ENCODE peak calls at places on chromosomes 11 and 22, in seven cellular contexts. Y is cardiac muscle cell; I is NCI-H2081; T is stimulated activated naive CD4-positive, alpha-beta T cell; S is cerebellum; P is T47D; M is SK-N-DZ. L is an unnamed sample.

GRCh38 chr22:49614966-49615965 is 212.4 kb downstream of the BRD1 start:
- DNase-seq in M (no peak), P (no peak), T (no peak), Y (no peak), I (no peak), S (no peak), L (no peak)

GRCh38 chr11:117299351-117300300 is 8.5 kb downstream of the BACE1-AS start:
- DNase-seq in M (peak), T (no peak), Y (no peak), P (no peak), S (no peak), I (no peak), L (no peak)

GRCh38 chr11:2084721-2085120 is 54.5 kb downstream of the IGF2 start:
- DNase-seq in Y (no peak), M (no peak), P (no peak), I (no peak), S (no peak), T (no peak), L (no peak)

GRCh38 chr22:22161924-22162851 is 82.4 kb upstream of the VPREB1 start:
- DNase-seq in P (no peak), I (no peak), Y (no peak), M (no peak), S (no peak), T (no peak), L (no peak)

GRCh38 chr11:83069441-83070043 is 2.2 kb downstream of the RAB30 start:
- DNase-seq in T (no peak), M (no peak), I (peak), Y (no peak), P (no peak), S (no peak), L (peak)

GRCh38 chr11:117919326-117920275 is 9.6 kb downstream of the TMPRSS13 start:
- DNase-seq in T (no peak), I (no peak), M (no peak), P (no peak), Y (no peak), S (no peak), L (no peak)

GRCh38 chr11:62020661-62021060 is 53.2 kb upstream of the FTH1 start:
- DNase-seq in M (no peak), T (no peak), P (no peak), S (no peak), Y (no peak), I (no peak), L (no peak)

GRCh38 chr11:119316017-119316728 is 757 bp downstream of the MCAM start:
- DNase-seq in I (peak), M (no peak), T (peak), S (peak), P (no peak), Y (peak), L (no peak)

GRCh38 chr11:72740562-72741428 is 11.4 kb downstream of the ARAP1 start:
- DNase-seq in M (no peak), T (no peak), Y (no peak), P (no peak), S (no peak), I (no peak), L (no peak)

GRCh38 chr11:82722236-82722635 is 11.4 kb downstream of the FAM181B start:
- DNase-seq in M (no peak), I (no peak), T (no peak), Y (no peak), P (no peak), S (no peak), L (no peak)

GRCh38 chr11:72743321-72744221 is 8.6 kb downstream of the ARAP1 start:
- DNase-seq in Y (no peak), M (peak), P (no peak), I (no peak), T (no peak), S (peak), L (no peak)

GRCh38 chr11:31870609-31871309 is 59.6 kb upstream of the PAX6 start:
- DNase-seq in S (no peak), Y (peak), T (no peak), P (peak), I (peak), M (peak), L (no peak)

GRCh38 chr11:116387623-116388022 is 385.2 kb downstream of the BUD13 start:
- DNase-seq in I (no peak), S (no peak), T (no peak), P (no peak), Y (no peak), M (no peak), L (no peak)

GRCh38 chr11:24932110-24933000 is 435.5 kb downstream of the LUZP2 start:
- DNase-seq in I (peak), S (no peak), M (peak), T (no peak), P (no peak), Y (no peak), L (no peak)

GRCh38 chr11:102396708-102397563 is 49.9 kb downstream of the BIRC2 start:
- DNase-seq in M (no peak), P (no peak), I (no peak), Y (no peak), T (no peak), S (no peak), L (no peak)

GRCh38 chr11:107457205-107457557 is 444 bp downstream of the CWF19L2 start:
- DNase-seq in M (no peak), T (no peak), Y (peak), P (no peak), I (peak), S (peak), L (no peak)

GRCh38 chr11:61147271-61147670 is 14.0 kb downstream of the VPS37C start:
- DNase-seq in M (no peak), P (no peak), S (no peak), I (no peak), T (no peak), Y (no peak), L (no peak)

GRCh38 chr11:2689551-2690260 is 10.1 kb downstream of the KCNQ1OT1 start:
- DNase-seq in Y (no peak), M (no peak), T (no peak), I (no peak), P (no peak), S (no peak), L (peak)

GRCh38 chr11:128879817-128880216 is 11.3 kb upstream of the KCNJ5 start:
- DNase-seq in I (no peak), T (no peak), P (no peak), S (no peak), M (no peak), Y (no peak), L (no peak)

GRCh38 chr11:82730286-82730685 is 3.4 kb downstream of the FAM181B start:
- DNase-seq in S (no peak), I (no peak), T (no peak), P (no peak), Y (no peak), M (no peak), L (no peak)

GRCh38 chr22:37043828-37044538 is 7.6 kb upstream of the KCTD17 start:
- DNase-seq in Y (peak), M (peak), P (peak), T (no peak), S (no peak), I (no peak), L (peak)

GRCh38 chr11:61621917-61622585 is 41.2 kb upstream of the SYT7 start:
- DNase-seq in P (no peak), M (no peak), S (no peak), I (no peak), T (no peak), Y (no peak), L (no peak)

GRCh38 chr11:58204042-58204441 is at the start of gene OR1S2:
- DNase-seq in M (no peak), S (no peak), Y (no peak), T (no peak), P (no peak), I (no peak), L (no peak)

GRCh38 chr11:34916810-34917780 is 677 bp downstream of the PDHX start:
- DNase-seq in P (no peak), I (no peak), M (no peak), Y (peak), T (no peak), S (peak), L (no peak)

GRCh38 chr11:68938088-68938487 is 34.4 kb downstream of the IGHMBP2 start:
- DNase-seq in S (peak), I (no peak), T (no peak), P (no peak), Y (no peak), M (no peak), L (no peak)

GRCh38 chr22:24402460-24403192 is 24.8 kb upstream of the ADORA2A start:
- DNase-seq in S (peak), T (no peak), I (peak), M (no peak), P (no peak), Y (peak), L (peak)

GRCh38 chr11:19229671-19230070 is 11.1 kb downstream of the E2F8 start:
- DNase-seq in Y (no peak), I (no peak), M (no peak), T (no peak), P (no peak), S (no peak), L (no peak)

GRCh38 chr11:12642040-12642439 is 32.2 kb upstream of the TEAD1 start:
- DNase-seq in P (no peak), S (no peak), Y (peak), M (no peak), T (no peak), I (no peak), L (no peak)

GRCh38 chr22:37088108-37088605 is 21.4 kb downstream of the TMPRSS6 start:
- DNase-seq in M (no peak), S (no peak), T (no peak), Y (no peak), P (no peak), I (no peak), L (no peak)

L was measured in SHP77 treated with DMSO at 0.1 percent for 48 hours.